ENCODE peak calls at places on chromosome 18, in four cellular contexts. R is body of pancreas, F is testis, Y is sigmoid colon. K is an unnamed sample. For H3K4me1, the result is how much of the 10 kb centered on the place peaks cover.

GRCh38 chr18:50268022-50268747 is 1.9 kb upstream of the CFAP53 start:
- DNase-seq in R (peak), F (peak), Y (peak), K (peak)

GRCh38 chr18:56756971-56757370 is 105.8 kb downstream of the WDR7 start:
- DNase-seq in R (peak), F (peak), Y (peak), K (no peak)

GRCh38 chr18:8238507-8238906 is 370.7 kb upstream of the RAB12 start:
- DNase-seq in R (no peak), F (no peak), Y (no peak), K (no peak)

GRCh38 chr18:33665630-33666029 is 87.6 kb downstream of the ASXL3 start:
- DNase-seq in R (no peak), F (no peak), Y (no peak), K (no peak)

GRCh38 chr18:21489119-21489750 is 111.3 kb downstream of the ESCO1 start:
- DNase-seq in R (peak), F (peak), Y (no peak), K (peak)

GRCh38 chr18:77897606-77898005 is 648.0 kb downstream of the GALR1 start:
- DNase-seq in R (no peak), F (no peak), Y (no peak), K (no peak)

GRCh38 chr18:46754661-46755292 is 2.1 kb downstream of the ST8SIA5 start:
- DNase-seq in R (no peak), F (peak), Y (no peak), K (no peak)

GRCh38 chr18:32879497-32879896 is 106.7 kb upstream of the KLHL14 start:
- DNase-seq in R (no peak), F (no peak), Y (no peak), K (no peak)

GRCh38 chr18:36304723-36305122 is 7.2 kb downstream of the FHOD3 start:
- DNase-seq in R (no peak), F (peak), Y (no peak), K (no peak)

GRCh38 chr18:8856769-8857393 is 151.5 kb downstream of the MTCL1 start:
- DNase-seq in R (no peak), F (peak), Y (no peak), K (no peak)

GRCh38 chr18:78309307-78309706 is 670.3 kb upstream of the SALL3 start:
- DNase-seq in R (no peak), F (no peak), Y (no peak), K (no peak)

GRCh38 chr18:12657048-12657848 is 659 bp downstream of the SPIRE1 start:
- DNase-seq in R (peak), F (peak), Y (peak), K (no peak)

GRCh38 chr18:5979971-5980457 is 84.7 kb upstream of the TMEM200C start:
- DNase-seq in R (no peak), F (no peak), Y (no peak), K (no peak)

GRCh38 chr18:60684843-60685513 is 312.4 kb upstream of the MC4R start:
- DNase-seq in R (no peak), F (no peak), Y (no peak), K (no peak)

GRCh38 chr18:30280861-30281470 is 761.6 kb downstream of the DSC3 start:
- DNase-seq in R (peak), F (peak), Y (no peak), K (peak)

GRCh38 chr18:59871711-59872362 is 28.0 kb upstream of the PMAIP1 start:
- DNase-seq in R (no peak), F (no peak), Y (no peak), K (no peak)

GRCh38 chr18:79875531-79875919 is 75.9 kb downstream of the SLC66A2 start:
- DNase-seq in R (no peak), F (no peak), Y (no peak), K (no peak)

GRCh38 chr18:55861266-55861665 is 273.3 kb upstream of the TCF4 start:
- DNase-seq in R (peak), F (peak), Y (no peak), K (no peak)

GRCh38 chr18:42306208-42306980 is 351.4 kb downstream of the PIK3C3 start:
- DNase-seq in R (no peak), F (no peak), Y (no peak), K (no peak)

GRCh38 chr18:8657873-8658521 is 47.4 kb upstream of the MTCL1 start:
- DNase-seq in R (no peak), F (peak), Y (no peak), K (no peak)

GRCh38 chr18:61502472-61502871 is 169.2 kb downstream of the CDH20 start:
- DNase-seq in R (peak), F (peak), Y (no peak), K (peak)

GRCh38 chr18:7370375-7370774 is 139.5 kb downstream of the LRRC30 start:
- DNase-seq in R (no peak), F (peak), Y (no peak), K (no peak)

GRCh38 chr18:36628435-36629094 is 200.2 kb downstream of the TPGS2 start:
- DNase-seq in R (no peak), F (no peak), Y (no peak), K (no peak)

GRCh38 chr18:67730884-67731283 is 214.4 kb upstream of the DSEL start:
- DNase-seq in R (no peak), F (no peak), Y (no peak), K (no peak)

GRCh38 chr18:3596324-3597158 is 146.6 kb downstream of the TGIF1 start:
- DNase-seq in R (peak), F (peak), Y (peak), K (peak)

GRCh38 chr18:13335903-13336302 is 117.3 kb downstream of the LDLRAD4 start:
- DNase-seq in R (no peak), F (no peak), Y (no peak), K (no peak)

GRCh38 chr18:63974991-63975390 is 5.1 kb downstream of the SERPINB8 start:
- DNase-seq in R (no peak), F (peak), Y (no peak), K (peak)

GRCh38 chr18:45008694-45009372 is 328.1 kb downstream of the SETBP1 start:
- DNase-seq in R (no peak), F (no peak), Y (no peak), K (no peak)

GRCh38 chr18:58580623-58581022 is 48.3 kb downstream of the ALPK2 start:
- DNase-seq in R (no peak), F (no peak), Y (no peak), K (no peak)

GRCh38 chr18:59691046-59691395 is 6.2 kb downstream of the CCBE1 start:
- DNase-seq in R (no peak), F (no peak), Y (no peak), K (peak)

GRCh38 chr18:14914771-14915170 is 166.8 kb downstream of the ANKRD30B start:
- DNase-seq in R (no peak), F (no peak), Y (no peak), K (no peak)

GRCh38 chr18:74375999-74376398 is 60.4 kb downstream of the C18orf63 start:
- DNase-seq in R (no peak), F (no peak), Y (no peak), K (peak)

GRCh38 chr18:73316513-73316912 is 448.7 kb upstream of the NETO1 start:
- DNase-seq in R (no peak), F (no peak), Y (no peak), K (no peak)

GRCh38 chr18:33841221-33841967 is 263.4 kb downstream of the ASXL3 start:
- DNase-seq in R (no peak), F (no peak), Y (no peak), K (no peak)

GRCh38 chr18:51881394-51881793 is 458.6 kb upstream of the DCC start:
- DNase-seq in R (no peak), F (no peak), Y (no peak), K (no peak)

GRCh38 chr18:26710460-26711096 is 154.9 kb downstream of the AQP4 start:
- DNase-seq in R (no peak), F (no peak), Y (no peak), K (no peak)

GRCh38 chr18:28458751-28459150 is 281.8 kb upstream of the CDH2 start:
- DNase-seq in R (no peak), F (no peak), Y (no peak), K (no peak)

GRCh38 chr18:46481847-46482245 is 175.2 kb downstream of the LOXHD1 start:
- DNase-seq in R (no peak), F (no peak), Y (no peak), K (no peak)

GRCh38 chr18:43420091-43420490 is 142.8 kb upstream of the SYT4 start:
- DNase-seq in R (no peak), F (no peak), Y (no peak), K (no peak)

GRCh38 chr18:43422483-43422882 is 145.2 kb upstream of the SYT4 start:
- DNase-seq in R (peak), F (peak), Y (no peak), K (no peak)

DNA sequence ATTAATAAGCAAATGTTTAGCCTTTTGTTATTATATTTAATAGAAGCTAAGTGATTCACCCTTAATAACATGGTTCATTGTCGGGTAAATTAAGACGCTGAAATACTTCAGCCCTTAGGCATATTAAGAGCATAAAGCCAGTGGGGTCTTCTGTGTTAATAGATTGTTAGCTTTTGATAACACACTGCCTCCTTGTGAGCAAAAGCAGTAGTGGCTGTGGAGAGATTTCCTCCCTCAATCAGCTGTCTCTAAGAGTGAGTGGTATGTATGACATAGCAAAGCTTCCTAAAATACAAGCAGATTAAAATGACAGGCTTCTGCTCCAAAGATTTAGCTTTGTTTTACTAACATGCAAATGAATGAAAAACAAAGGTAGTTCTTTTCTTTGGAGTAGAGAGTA is 143.7 kb upstream of the SYT4 start:
- DNase-seq in R (no peak), F (no peak), Y (no peak), K (no peak)
- TF ChIP-seq CTCF in R (no peak), F (no peak), Y (no peak), K (no peak)

DNA sequence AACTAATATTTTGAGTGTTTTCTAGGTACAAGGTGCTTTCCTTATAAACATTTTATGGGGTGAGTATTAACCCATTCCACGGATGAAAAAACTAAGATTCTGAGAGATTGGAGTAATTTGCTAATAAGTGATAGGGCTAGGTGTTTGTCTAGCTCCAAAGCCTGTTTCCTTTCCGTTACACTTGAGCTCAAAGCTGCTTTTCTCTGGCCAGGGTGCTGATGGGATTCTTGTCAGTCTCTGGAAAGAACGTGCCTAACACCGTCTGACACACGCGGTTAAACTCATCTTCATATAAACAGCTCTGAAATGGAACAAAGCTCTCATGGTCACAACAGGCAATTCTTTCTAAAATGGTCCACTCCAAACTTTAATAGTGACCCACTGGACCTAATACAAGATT is 2.0 kb upstream of the ANKRD29 start:
- DNase-seq in R (no peak), F (no peak), Y (no peak), K (no peak)
- H3K4me1 ChIP-seq in R (under half), F (under half), Y (under half), K (under half)

DNA sequence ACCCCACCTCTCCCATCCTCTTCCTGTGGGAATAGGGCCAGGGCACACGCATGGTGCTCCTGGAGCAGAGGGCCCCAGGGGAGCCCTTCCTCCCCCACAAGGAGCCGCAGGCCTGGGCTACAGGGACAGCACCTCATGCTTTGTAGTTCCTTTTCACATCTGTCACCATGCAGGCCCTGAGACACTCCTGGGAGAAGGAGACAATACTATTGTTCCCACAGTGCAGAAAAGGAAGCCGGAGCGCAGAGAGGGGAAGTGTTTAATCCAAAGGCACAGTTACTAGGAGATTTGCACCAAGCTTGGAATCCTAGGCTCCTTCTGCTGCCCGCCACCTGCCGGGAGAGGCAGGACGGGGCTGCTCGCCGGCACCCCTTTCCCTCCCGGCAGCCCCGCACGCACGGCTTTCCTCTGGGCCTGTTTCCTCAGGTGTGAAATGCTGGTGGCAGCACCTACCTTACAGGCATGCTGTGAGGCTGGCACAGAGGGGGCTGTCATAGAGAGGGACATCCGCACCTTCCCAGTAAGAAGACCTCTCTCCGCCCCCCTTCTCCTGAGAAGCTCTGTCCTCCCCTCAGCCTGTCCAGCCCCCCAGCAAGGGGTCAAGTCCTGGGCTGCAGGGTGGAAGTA is 62.7 kb downstream of the SMAD7 start:
- DNase-seq in R (no peak), F (no peak), Y (peak), K (no peak)
- TF ChIP-seq CTCF in R (no peak), F (no peak), Y (no peak), K (no peak)

DNA sequence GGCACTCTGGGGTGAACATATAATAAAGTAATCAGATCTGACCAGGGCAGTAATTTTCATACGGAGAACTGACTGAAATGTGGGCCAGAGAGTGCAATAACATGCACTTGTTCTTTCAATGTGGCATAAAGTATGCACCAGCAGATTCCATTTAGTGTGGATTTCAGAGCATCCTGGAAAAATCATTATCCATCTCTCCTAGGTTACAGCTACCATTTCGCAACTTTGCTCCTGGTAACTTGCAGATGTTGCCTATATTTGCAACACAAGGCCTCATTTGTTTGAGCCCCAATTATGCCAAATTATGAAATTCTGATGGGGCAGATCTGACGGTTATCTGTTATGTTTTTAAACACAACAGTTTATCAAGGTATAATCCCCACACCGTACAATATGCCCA is 55.4 kb downstream of the COLEC12 start:
- DNase-seq in R (no peak), F (no peak), Y (no peak), K (no peak)
- H3K4me1 ChIP-seq in R (under half), F (under half), Y (under half), K (under half)

GRCh38 chr18:23629444-23629946 is 33.2 kb downstream of the ANKRD29 start:
- DNase-seq in R (peak), F (no peak), Y (no peak), K (peak)
- TF ChIP-seq CTCF in R (no peak), F (no peak), Y (no peak), K (no peak)

K was measured in colonic mucosa.